ENCODE peak calls at places on chromosomes 7 and 10, in ten cellular contexts. S is colonic mucosa, L is stomach, D is aorta, J is H9, T is cardiac muscle cell, I is suprapubic skin, X is adrenal gland, M is PC-9, E is upper lobe of left lung. Z is an unnamed sample.

GRCh38 chr7:114085592-114086490 is 167.0 kb upstream of the PPP1R3A start:
- DNase-seq in L (peak; percentile 76), T (peak; percentile 82), S (peak; percentile 95), J (peak; percentile 90), X (peak; percentile 77), I (peak; percentile 85), D (peak; percentile 87), M (peak; percentile 77), E (peak; percentile 94), Z (peak; percentile 91)

GRCh38 chr7:25696565-25696964 is 455.4 kb upstream of the NFE2L3 start:
- DNase-seq in T (no peak), L (no peak), E (no peak), D (no peak), X (no peak), S (no peak), M (no peak), J (no peak), I (no peak), Z (no peak)

GRCh38 chr7:116393654-116394053 is 105.9 kb upstream of the CAV2 start:
- DNase-seq in X (no peak), E (no peak), J (no peak), I (no peak), S (no peak), M (no peak), D (no peak), L (no peak), T (peak; percentile 32), Z (peak; percentile 54)

GRCh38 chr7:46071076-46071475 is 150.0 kb upstream of the IGFBP3 start:
- DNase-seq in L (no peak), D (no peak), S (no peak), J (no peak), E (no peak), I (no peak), X (no peak), M (no peak), T (peak; percentile 79), Z (no peak)

GRCh38 chr10:93873427-93874115 is 20.2 kb upstream of the SLC35G1 start:
- DNase-seq in D (no peak), S (no peak), I (no peak), E (no peak), M (no peak), J (no peak), L (no peak), X (no peak), T (peak; percentile 62), Z (no peak)

GRCh38 chr7:19558527-19558926 is 150.3 kb downstream of the POLR1F start:
- DNase-seq in T (peak; percentile 39), S (no peak), M (peak; percentile 33), X (no peak), D (no peak), E (no peak), I (no peak), J (no peak), L (no peak), Z (no peak)

GRCh38 chr7:150451833-150452431 is 1.5 kb downstream of the GIMAP8 start:
- DNase-seq in S (no peak), L (no peak), T (peak; percentile 4), E (no peak), J (no peak), D (no peak), M (no peak), X (no peak), I (no peak), Z (no peak)

GRCh38 chr7:17598846-17599245 is 300.4 kb downstream of the AHR start:
- DNase-seq in T (no peak), S (no peak), I (no peak), J (no peak), E (no peak), D (no peak), L (no peak), M (peak; percentile 66), X (no peak), Z (no peak)

GRCh38 chr7:151386301-151387160 is 23.3 kb downstream of the WDR86 start:
- DNase-seq in S (no peak), E (no peak), I (no peak), M (peak; percentile 51), T (no peak), J (no peak), L (peak; percentile 76), X (no peak), D (peak; percentile 33), Z (no peak)

GRCh38 chr10:83724471-83725241 is 414.7 kb upstream of the GHITM start:
- DNase-seq in T (peak; percentile 0), L (no peak), X (no peak), E (no peak), S (no peak), J (no peak), I (no peak), M (peak; percentile 73), D (no peak), Z (no peak)

GRCh38 chr7:121020652-121021051 is 32.1 kb downstream of the CPED1 start:
- DNase-seq in S (no peak), X (no peak), L (no peak), M (peak; percentile 74), E (no peak), D (no peak), J (no peak), I (no peak), T (peak; percentile 75), Z (no peak)

GRCh38 chr10:59628456-59628855 is 81.2 kb downstream of the SLC16A9 start:
- DNase-seq in L (no peak), M (no peak), I (no peak), E (no peak), D (no peak), T (no peak), X (no peak), J (no peak), S (no peak), Z (no peak)

GRCh38 chr7:50677279-50677996 is 105.3 kb downstream of the GRB10 start:
- DNase-seq in D (no peak), J (no peak), T (no peak), L (no peak), M (no peak), X (no peak), I (no peak), S (no peak), E (no peak), Z (no peak)

GRCh38 chr7:26657139-26657753 is 207.1 kb downstream of the SKAP2 start:
- DNase-seq in J (no peak), D (no peak), L (no peak), S (no peak), I (no peak), M (no peak), T (no peak), E (no peak), X (no peak), Z (no peak)

GRCh38 chr10:116567335-116567734 is 21.6 kb downstream of the PNLIP start:
- DNase-seq in J (no peak), E (no peak), L (no peak), X (no peak), D (no peak), S (no peak), M (no peak), T (no peak), I (no peak), Z (no peak)

GRCh38 chr10:60042959-60043358 is 136.6 kb upstream of the CCDC6 start:
- DNase-seq in D (no peak), J (no peak), L (no peak), E (no peak), X (no peak), S (no peak), T (no peak), I (no peak), M (no peak), Z (no peak)

GRCh38 chr7:55570939-55571338 is 1.4 kb downstream of the VOPP1 start:
- DNase-seq in T (peak; percentile 69), L (no peak), M (peak; percentile 94), D (no peak), J (no peak), S (no peak), E (no peak), X (no peak), I (no peak), Z (no peak)
- H3K4me1 ChIP-seq in T (no peaks in the 10 kb centered on the region), L (peaks cover 66% of the 10 kb centered on the region), M (peaks cover 64% of the 10 kb centered on the region), D (peaks cover 11% of the 10 kb centered on the region), J (peaks cover 13% of the 10 kb centered on the region), S (peaks cover 14% of the 10 kb centered on the region), E (peaks cover 51% of the 10 kb centered on the region), X (peaks cover 47% of the 10 kb centered on the region), I (peaks cover 45% of the 10 kb centered on the region), Z (peaks cover 18% of the 10 kb centered on the region)

DNA sequence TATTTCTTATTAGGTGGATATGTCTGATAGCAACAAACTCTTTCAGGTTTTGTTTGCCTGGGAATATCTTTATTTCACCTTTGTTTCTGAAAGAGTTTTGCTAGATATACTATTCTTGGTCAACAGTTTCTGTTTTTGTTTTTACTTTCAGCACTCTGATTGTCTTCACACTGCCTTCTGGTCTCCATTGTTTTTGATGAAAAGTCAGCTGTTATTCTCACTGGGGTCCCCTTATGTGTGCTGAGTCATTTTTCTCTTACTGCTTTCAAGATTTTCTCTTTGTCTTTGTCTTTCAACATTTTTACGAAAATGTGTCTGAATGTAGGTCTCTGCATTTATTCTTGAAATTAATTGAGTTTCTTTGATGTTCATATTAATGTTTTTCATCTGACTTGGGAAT is 15.2 kb upstream of the RASSF4 start:
- DNase-seq in I (no peak), S (no peak), E (no peak), D (no peak), L (no peak), J (no peak), M (no peak), T (no peak), X (no peak), Z (no peak)
- H3K27ac ChIP-seq in I (no peak overlapping the region), S (no peak overlapping the region), E (no peak overlapping the region), D (no peak overlapping the region), L (no peak overlapping the region), J (no peak overlapping the region), M (no peak overlapping the region), T (no peak overlapping the region), X (no peak overlapping the region), Z (no peak overlapping the region)

GRCh38 chr10:12783326-12783725 is 218.2 kb downstream of the CCDC3 start:
- DNase-seq in X (no peak), D (no peak), J (no peak), T (no peak), M (no peak), I (no peak), L (no peak), E (no peak), S (no peak), Z (no peak)
- H3K4me1 ChIP-seq in X (no peaks in the 10 kb centered on the region), D (no peaks in the 10 kb centered on the region), J (no peaks in the 10 kb centered on the region), T (no peaks in the 10 kb centered on the region), M (no peaks in the 10 kb centered on the region), I (peaks cover 30% of the 10 kb centered on the region), L (peaks cover 5% of the 10 kb centered on the region), E (no peaks in the 10 kb centered on the region), S (no peaks in the 10 kb centered on the region), Z (no peaks in the 10 kb centered on the region)

GRCh38 chr7:105521731-105522458 is at the start of gene PUS7:
- DNase-seq in I (peak; percentile 89), M (peak; percentile 68), E (peak; percentile 98), T (peak; percentile 95), J (peak; percentile 93), S (peak; percentile 88), D (peak; percentile 90), L (peak; percentile 90), X (peak; percentile 88), Z (peak; percentile 96)

GRCh38 chr7:105524840-105525239 is 2.8 kb upstream of the PUS7 start:
- DNase-seq in E (no peak), J (no peak), D (no peak), M (no peak), T (no peak), I (no peak), X (no peak), S (no peak), L (no peak), Z (no peak)

GRCh38 chr7:105519353-105519752 is 2.7 kb downstream of the PUS7 start:
- DNase-seq in J (no peak), E (no peak), M (no peak), S (no peak), L (no peak), T (no peak), X (no peak), I (no peak), D (no peak), Z (no peak)

GRCh38 chr7:105521027-105521730 is 892 bp downstream of the PUS7 start:
- DNase-seq in D (peak; percentile 79), J (peak; percentile 45), M (peak; percentile 37), S (peak; percentile 64), I (peak; percentile 86), T (peak; percentile 62), E (no peak), X (peak; percentile 72), L (peak; percentile 66), Z (peak; percentile 89)
- H3K27ac ChIP-seq in D (peak overlapping the region; percentile 47), J (no peak overlapping the region), M (peak overlapping the region; percentile 67), S (peak overlapping the region; percentile 83), I (peak overlapping the region; percentile 90), T (peak overlapping the region; percentile 80), E (peak overlapping the region; percentile 93), X (peak overlapping the region; percentile 92), L (peak overlapping the region; percentile 92), Z (peak overlapping the region; percentile 89)

Z was measured in right cardiac atrium.